ENCODE peak calls at places on chromosomes 1 and 21, in nine cellular contexts. D, N, G, A, X, L, T, W and C are unnamed samples.

GRCh38 chr1:8740034-8740449 is 77.4 kb downstream of the RERE start:
- DNase-seq in D (no peak), N (peak; percentile 85), G (peak; percentile 84), A (no peak), X (no peak), L (no peak), T (no peak), W (no peak), C (peak; percentile 84)

GRCh38 chr1:113226118-113226517 is 153.1 kb downstream of the LRIG2 start:
- DNase-seq in D (no peak), N (peak; percentile 70), G (no peak), A (no peak), X (no peak), L (no peak), T (no peak), W (no peak), C (no peak)

GRCh38 chr1:158101944-158102343 is 78.8 kb upstream of the CD1D start:
- DNase-seq in D (no peak), N (peak; percentile 41), G (peak; percentile 59), A (no peak), X (no peak), L (no peak), T (no peak), W (no peak), C (peak; percentile 87)

GRCh38 chr1:184183919-184184318 is 132.4 kb downstream of the TSEN15 start:
- DNase-seq in D (no peak), N (no peak), G (no peak), A (no peak), X (no peak), L (no peak), T (no peak), W (no peak), C (no peak)

GRCh38 chr1:206687915-206688442 is 3.3 kb downstream of the MAPKAPK2 start:
- DNase-seq in D (no peak), N (peak; percentile 65), G (peak; percentile 69), A (no peak), X (no peak), L (no peak), T (peak; percentile 84), W (peak; percentile 58), C (no peak)

GRCh38 chr1:242751941-242752340 is 227.4 kb upstream of the PLD5 start:
- DNase-seq in D (no peak), N (no peak), G (no peak), A (no peak), X (no peak), L (no peak), T (no peak), W (no peak), C (no peak)

GRCh38 chr21:45927851-45928850 is 53.4 kb upstream of the COL6A1 start:
- DNase-seq in D (no peak), N (no peak), G (no peak), A (no peak), X (peak; percentile 39), L (no peak), T (no peak), W (no peak), C (no peak)

GRCh38 chr1:19429611-19430010 is 55.7 kb downstream of the CAPZB start:
- DNase-seq in D (no peak), N (peak; percentile 84), G (peak; percentile 45), A (no peak), X (no peak), L (no peak), T (no peak), W (peak; percentile 66), C (no peak)

GRCh38 chr1:48471103-48471502 is 901 bp downstream of the SPATA6 start:
- DNase-seq in D (no peak), N (no peak), G (peak; percentile 36), A (no peak), X (no peak), L (no peak), T (peak; percentile 47), W (peak; percentile 75), C (no peak)

GRCh38 chr1:228015276-228016180 is 8.7 kb downstream of the WNT3A start:
- DNase-seq in D (no peak), N (peak; percentile 37), G (peak; percentile 69), A (peak; percentile 25), X (no peak), L (peak; percentile 0), T (no peak), W (no peak), C (peak; percentile 58)

GRCh38 chr1:37952738-37953137 is 5.9 kb upstream of the INPP5B start:
- DNase-seq in D (no peak), N (no peak), G (no peak), A (no peak), X (no peak), L (no peak), T (no peak), W (no peak), C (no peak)

GRCh38 chr1:203627819-203628184 is 1.2 kb downstream of the ATP2B4 start:
- DNase-seq in D (no peak), N (no peak), G (peak; percentile 88), A (peak; percentile 64), X (no peak), L (no peak), T (no peak), W (peak; percentile 79), C (peak; percentile 50)

GRCh38 chr1:115782571-115783281 is 14.2 kb upstream of the CASQ2 start:
- DNase-seq in D (no peak), N (peak; percentile 75), G (peak; percentile 93), A (no peak), X (no peak), L (no peak), T (peak; percentile 47), W (no peak), C (peak; percentile 99)

GRCh38 chr1:205259998-205260397 is 32.3 kb downstream of the TMCC2 start:
- DNase-seq in D (no peak), N (no peak), G (no peak), A (no peak), X (peak; percentile 28), L (no peak), T (no peak), W (no peak), C (no peak)

DNA sequence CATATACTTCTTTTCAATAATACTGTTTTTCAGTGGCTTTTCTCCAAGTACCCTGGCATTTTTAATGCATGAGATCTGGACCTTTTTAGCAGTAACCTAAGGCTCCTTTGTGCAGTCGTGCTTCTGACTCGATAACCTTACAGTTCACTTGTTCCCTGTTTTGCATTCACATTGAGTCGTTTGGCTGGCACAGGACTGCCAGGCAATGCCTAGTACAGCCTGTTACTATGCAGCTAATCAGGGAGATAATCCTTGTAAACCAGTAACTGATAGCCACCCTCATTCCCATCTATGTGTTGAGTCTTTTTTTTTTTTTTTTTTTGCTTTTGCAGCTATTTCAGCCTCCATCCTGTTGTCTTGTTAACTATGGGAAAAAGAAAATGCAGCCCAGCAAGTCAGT is 3.8 kb downstream of the ATP1B1 start:
- DNase-seq in D (no peak), N (no peak), G (no peak), A (no peak), X (no peak), L (no peak), T (no peak), W (no peak), C (no peak)
- H3K27ac ChIP-seq in D (peak overlapping the region; percentile 95), N (peak overlapping the region; percentile 86), G (no peak overlapping the region), A (peak overlapping the region; percentile 94), X (peak overlapping the region; percentile 47), L (no peak overlapping the region), T (no peak overlapping the region), W (peak overlapping the region; percentile 97), C (no peak overlapping the region)

DNA sequence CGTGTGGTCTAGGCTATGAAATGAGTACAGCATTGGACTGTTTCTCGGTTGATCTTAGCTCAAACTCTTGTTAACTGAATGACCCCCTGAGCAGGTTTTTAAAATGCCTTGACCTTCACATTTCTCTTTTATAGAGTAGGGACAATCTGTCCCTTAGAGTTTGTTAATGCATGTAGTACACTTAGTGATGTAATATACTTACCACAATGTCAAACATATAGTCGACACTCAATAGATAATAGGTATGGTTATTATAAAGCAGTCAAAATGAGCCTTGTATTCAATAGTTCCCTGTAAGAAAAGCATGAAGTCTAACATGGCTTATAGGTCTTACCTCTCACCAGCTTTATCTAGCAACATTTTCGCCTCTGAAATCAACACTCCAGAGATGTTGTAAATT is 161.0 kb upstream of the RUNX1 start:
- DNase-seq in D (no peak), N (no peak), G (no peak), A (no peak), X (no peak), L (no peak), T (no peak), W (no peak), C (no peak)
- H3K27ac ChIP-seq in D (peak overlapping the region; percentile 71), N (peak overlapping the region; percentile 86), G (no peak overlapping the region), A (no peak overlapping the region), X (no peak overlapping the region), L (no peak overlapping the region), T (no peak overlapping the region), W (no peak overlapping the region), C (no peak overlapping the region)

GRCh38 chr1:59422921-59423575 is 126.2 kb downstream of the FGGY start:
- DNase-seq in D (peak; percentile 63), N (peak; percentile 11), G (peak; percentile 48), A (no peak), X (peak; percentile 32), L (no peak), T (no peak), W (peak; percentile 87), C (no peak)
- H3K27ac ChIP-seq in D (no peak overlapping the region), N (no peak overlapping the region), G (no peak overlapping the region), A (no peak overlapping the region), X (no peak overlapping the region), L (no peak overlapping the region), T (no peak overlapping the region), W (peak overlapping the region; percentile 66), C (no peak overlapping the region)

GRCh38 chr1:6988796-6989195 is 203.5 kb downstream of the CAMTA1 start:
- DNase-seq in D (no peak), N (no peak), G (no peak), A (no peak), X (no peak), L (no peak), T (no peak), W (no peak), C (no peak)

GRCh38 chr1:6991271-6991670 is 206.0 kb downstream of the CAMTA1 start:
- DNase-seq in D (no peak), N (peak; percentile 92), G (peak; percentile 81), A (no peak), X (no peak), L (no peak), T (no peak), W (no peak), C (peak; percentile 57)

GRCh38 chr1:6986281-6986680 is 201.0 kb downstream of the CAMTA1 start:
- DNase-seq in D (no peak), N (no peak), G (no peak), A (no peak), X (no peak), L (no peak), T (no peak), W (no peak), C (no peak)

GRCh38 chr1:6987940-6988339 is 202.7 kb downstream of the CAMTA1 start:
- DNase-seq in D (no peak), N (no peak), G (no peak), A (no peak), X (no peak), L (no peak), T (peak; percentile 52), W (no peak), C (no peak)

DNA sequence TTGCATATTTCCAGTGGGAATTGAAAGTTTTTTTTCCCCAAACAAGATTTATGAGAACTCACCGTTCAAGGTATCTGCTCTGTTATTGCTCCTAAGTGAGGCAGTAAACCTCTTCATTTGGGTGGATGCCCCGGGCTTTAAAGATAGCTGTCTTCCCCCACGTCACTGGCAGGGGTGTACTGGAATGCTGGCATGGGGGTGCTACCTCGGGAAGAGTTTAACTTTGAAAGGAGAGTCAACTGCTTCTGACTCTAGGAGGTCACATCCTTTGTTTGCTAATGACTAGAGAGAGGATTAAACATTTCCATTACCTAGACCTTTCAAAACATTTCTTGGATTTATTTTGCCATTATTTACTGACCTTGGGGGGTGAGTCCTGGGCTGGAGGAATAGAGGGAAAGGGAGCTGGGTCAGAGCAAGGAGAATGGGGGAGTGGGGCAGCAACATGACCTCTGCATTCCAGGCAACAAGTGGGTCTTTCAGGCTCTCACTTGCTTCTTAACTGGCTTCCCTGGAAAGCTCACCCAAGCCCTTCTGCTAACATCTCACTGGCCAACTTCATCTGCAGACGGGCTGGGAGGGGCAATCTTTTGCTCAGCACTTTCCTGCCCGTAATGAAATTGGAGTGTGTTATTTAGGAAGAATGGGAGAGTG is 204.4 kb downstream of the CAMTA1 start:
- DNase-seq in D (no peak), N (no peak), G (no peak), A (no peak), X (no peak), L (no peak), T (no peak), W (no peak), C (no peak)
- H3K27ac ChIP-seq in D (no peak overlapping the region), N (no peak overlapping the region), G (no peak overlapping the region), A (no peak overlapping the region), X (no peak overlapping the region), L (no peak overlapping the region), T (no peak overlapping the region), W (no peak overlapping the region), C (no peak overlapping the region)